ENCODE peak calls at places on chromosomes 16 and 17, in five cellular contexts. K is AG04449, A is H1, N is cardiac fibroblast, X is AG04450. L is an unnamed sample.

GRCh38 chr16:88749358-88749757 is 35.7 kb downstream of the PIEZO1 start:
- DNase-seq in K (no peak), A (no peak), X (no peak), N (no peak), L (no peak)

GRCh38 chr17:30939059-30939689 is 17.4 kb downstream of the ADAP2 start:
- DNase-seq in X (no peak), A (no peak), N (no peak), K (no peak), L (no peak)

GRCh38 chr16:4723071-4723767 is 10.9 kb downstream of the ANKS3 start:
- DNase-seq in A (no peak), N (no peak), X (no peak), K (no peak), L (no peak)

GRCh38 chr16:53821957-53822625 is 118.1 kb downstream of the FTO start:
- DNase-seq in X (peak), A (no peak), K (peak), N (peak), L (peak)

GRCh38 chr16:58756650-58757332 is 22.7 kb upstream of the GOT2 start:
- DNase-seq in A (no peak), N (no peak), K (no peak), X (no peak), L (no peak)

GRCh38 chr16:57801098-57801855 is 1.0 kb downstream of the KIFC3 start:
- DNase-seq in K (peak), X (peak), N (peak), A (no peak), L (peak)

GRCh38 chr16:87586201-87586782 is 16.0 kb upstream of the JPH3 start:
- DNase-seq in X (no peak), N (peak), A (no peak), K (no peak), L (no peak)

GRCh38 chr17:49518346-49519078 is 23.4 kb downstream of the NGFR start:
- DNase-seq in N (no peak), A (no peak), X (no peak), K (no peak), L (no peak)

GRCh38 chr17:79335456-79335855 is 260.8 kb downstream of the ENGASE start:
- DNase-seq in N (no peak), A (no peak), X (no peak), K (no peak), L (no peak)

GRCh38 chr17:49229805-49230600 is 584 bp downstream of the PHOSPHO1 start:
- DNase-seq in N (no peak), X (no peak), A (no peak), K (no peak), L (no peak)

GRCh38 chr16:58384437-58385055 is 7.7 kb upstream of the GINS3 start:
- DNase-seq in X (no peak), N (no peak), A (no peak), K (no peak), L (no peak)

GRCh38 chr16:82074019-82074558 is 39.0 kb downstream of the HSD17B2 start:
- DNase-seq in K (no peak), N (no peak), X (no peak), A (no peak), L (no peak)

GRCh38 chr17:82372591-82373452 is 1.3 kb downstream of the UTS2R start:
- DNase-seq in X (no peak), N (no peak), K (no peak), A (no peak), L (no peak)

GRCh38 chr16:48556913-48557351 is 53.0 kb downstream of the N4BP1 start:
- DNase-seq in K (peak), A (no peak), N (peak), X (peak), L (peak)

GRCh38 chr17:21235921-21236320 is 17.3 kb downstream of the NATD1 start:
- DNase-seq in N (no peak), X (no peak), K (no peak), A (no peak), L (no peak)

GRCh38 chr16:57728336-57729181 is 7.0 kb upstream of the KATNB1 start:
- DNase-seq in N (no peak), K (no peak), X (no peak), A (no peak), L (no peak)

GRCh38 chr17:33922971-33923370 is 332.1 kb upstream of the CCL2 start:
- DNase-seq in K (no peak), A (no peak), N (no peak), X (no peak), L (no peak)

GRCh38 chr17:66313995-66314659 is 11.7 kb downstream of the PRKCA start:
- DNase-seq in N (no peak), X (no peak), K (no peak), A (no peak), L (no peak)

GRCh38 chr17:10512856-10513255 is 5.5 kb downstream of the MYH1 start:
- DNase-seq in X (no peak), A (no peak), K (no peak), N (no peak), L (no peak)

GRCh38 chr17:62882284-62882683 is 74.2 kb upstream of the MARCHF10 start:
- DNase-seq in A (no peak), K (no peak), X (no peak), N (no peak), L (no peak)

GRCh38 chr17:69143683-69144231 is 2.1 kb upstream of the ABCA6 start:
- DNase-seq in A (no peak), K (no peak), N (no peak), X (no peak), L (no peak)

GRCh38 chr17:20206591-20206990 is 197.4 kb downstream of the SPECC1 start:
- DNase-seq in A (no peak), X (peak), K (no peak), N (peak), L (peak)

GRCh38 chr17:68349157-68349556 is 57.9 kb downstream of the ARSG start:
- DNase-seq in K (no peak), A (no peak), X (no peak), N (no peak), L (no peak)

GRCh38 chr17:57939797-57940196 is 15.4 kb downstream of the CUEDC1 start:
- DNase-seq in A (no peak), K (no peak), X (no peak), N (no peak), L (no peak)

DNA sequence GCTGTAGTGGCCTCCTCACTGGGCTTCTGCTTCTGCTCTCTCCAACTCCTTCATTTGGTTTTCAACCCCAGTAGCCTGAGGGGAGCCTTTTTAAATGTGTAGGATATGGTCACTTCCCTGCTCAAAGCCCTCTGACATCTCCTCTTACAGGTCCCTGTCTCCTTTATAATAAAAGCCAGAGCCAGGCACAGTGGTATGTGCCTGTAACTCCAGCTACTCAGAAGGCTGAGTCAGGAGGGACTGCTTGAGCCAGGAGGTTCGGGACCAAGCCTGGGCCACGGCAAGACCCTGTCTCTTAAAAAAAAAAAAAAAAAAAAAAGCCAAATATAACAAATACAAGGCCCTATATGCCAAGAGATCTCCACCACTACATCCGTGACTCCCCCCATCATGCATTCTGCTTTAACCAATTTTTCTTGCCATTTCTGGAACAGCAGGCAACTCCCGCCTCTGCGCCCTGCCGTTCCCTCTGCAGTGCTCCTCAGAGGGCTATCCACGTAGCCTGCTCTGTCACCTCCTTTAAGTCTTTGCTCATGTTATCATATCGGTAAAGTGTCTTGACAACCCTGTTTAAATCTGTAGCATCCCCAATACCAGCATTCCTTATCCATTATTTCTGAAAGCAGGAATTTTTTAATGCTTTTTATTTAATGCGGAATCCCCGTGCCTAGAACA is 9.4 kb downstream of the ZNF771 start:
- DNase-seq in N (no peak), K (no peak), X (no peak), A (no peak), L (no peak)
- H3K4me3 ChIP-seq in N (no peak), K (peak), X (no peak), A (peak), L (no peak)

GRCh38 chr16:67151431-67152097 is 766 bp upstream of the B3GNT9 start:
- DNase-seq in A (no peak), X (no peak), N (no peak), K (no peak), L (no peak)

GRCh38 chr16:67148656-67149275 is 2.0 kb downstream of the B3GNT9 start:
- DNase-seq in N (no peak), X (no peak), K (no peak), A (no peak), L (no peak)

GRCh38 chr16:67150833-67151396 is at the start of gene B3GNT9:
- DNase-seq in K (no peak), A (no peak), X (peak), N (peak), L (peak)

GRCh38 chr16:67149276-67150057 is 1.3 kb downstream of the B3GNT9 start:
- DNase-seq in X (no peak), K (no peak), A (no peak), N (no peak), L (no peak)

GRCh38 chr16:67150058-67150832 is 553 bp downstream of the B3GNT9 start:
- DNase-seq in K (no peak), X (no peak), N (peak), A (no peak), L (peak)
- TF ChIP-seq CTCF in K (peak), X (no peak), N (no peak), A (peak), L (no peak)

GRCh38 chr17:28986714-28987367 is 19.0 kb downstream of the SEZ6 start:
- DNase-seq in A (no peak), K (no peak), N (no peak), X (no peak), L (no peak)
- H3K4me3 ChIP-seq in A (no peak), K (no peak), N (no peak), X (no peak), L (no peak)

GRCh38 chr16:79770244-79771064 is 169.9 kb upstream of the MAF start:
- DNase-seq in A (peak), X (peak), K (peak), N (peak), L (peak)

GRCh38 chr16:79768594-79768993 is 168.1 kb upstream of the MAF start:
- DNase-seq in K (no peak), X (no peak), N (no peak), A (no peak), L (no peak)

GRCh38 chr16:79764415-79765149 is 164.0 kb upstream of the MAF start:
- DNase-seq in A (no peak), X (no peak), K (no peak), N (no peak), L (no peak)

GRCh38 chr16:79769320-79770243 is 169.0 kb upstream of the MAF start:
- DNase-seq in N (no peak), A (no peak), K (no peak), X (no peak), L (no peak)

DNA sequence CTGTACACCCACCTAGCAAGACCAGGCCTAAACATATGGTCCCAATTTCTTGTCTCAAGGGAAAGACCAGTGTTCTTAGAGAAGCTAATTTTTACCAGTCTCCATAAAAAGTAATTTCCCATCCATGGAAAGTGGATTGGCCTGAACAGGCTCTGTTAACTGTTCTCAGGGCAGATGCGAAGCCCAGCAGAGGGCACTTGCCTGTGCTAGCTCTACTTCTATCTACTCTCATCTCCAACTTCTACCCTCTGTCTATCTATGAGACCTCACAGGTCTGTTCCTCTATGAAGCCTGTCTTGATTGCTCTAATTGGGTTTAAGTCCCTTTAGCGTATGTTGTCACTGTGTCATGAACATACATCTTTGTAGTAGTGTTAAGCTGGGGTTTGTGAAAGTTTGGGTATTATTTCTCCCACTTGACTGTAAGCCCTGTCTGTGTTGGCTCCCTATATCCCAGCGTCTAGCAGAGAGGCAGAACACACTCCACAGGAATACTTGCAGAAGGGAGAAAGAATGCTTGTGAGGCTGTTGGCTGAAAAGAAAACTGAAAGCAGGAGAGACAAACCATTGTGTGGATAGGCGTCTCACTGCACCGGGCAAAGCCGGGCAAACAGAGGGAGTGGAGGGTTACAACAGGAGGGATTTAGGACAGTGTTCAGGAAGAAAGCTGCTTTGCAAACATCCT is 167.2 kb upstream of the MAF start:
- DNase-seq in N (peak), A (no peak), K (no peak), X (no peak), L (peak)
- TF ChIP-seq CTCF in N (peak), A (peak), K (peak), X (peak), L (no peak)

GRCh38 chr17:41915020-41915419 is 3.7 kb downstream of the ACLY start:
- DNase-seq in K (no peak), N (no peak), A (no peak), X (no peak), L (no peak)
- H3K4me3 ChIP-seq in K (no peak), N (no peak), A (peak), X (no peak), L (peak)

DNA sequence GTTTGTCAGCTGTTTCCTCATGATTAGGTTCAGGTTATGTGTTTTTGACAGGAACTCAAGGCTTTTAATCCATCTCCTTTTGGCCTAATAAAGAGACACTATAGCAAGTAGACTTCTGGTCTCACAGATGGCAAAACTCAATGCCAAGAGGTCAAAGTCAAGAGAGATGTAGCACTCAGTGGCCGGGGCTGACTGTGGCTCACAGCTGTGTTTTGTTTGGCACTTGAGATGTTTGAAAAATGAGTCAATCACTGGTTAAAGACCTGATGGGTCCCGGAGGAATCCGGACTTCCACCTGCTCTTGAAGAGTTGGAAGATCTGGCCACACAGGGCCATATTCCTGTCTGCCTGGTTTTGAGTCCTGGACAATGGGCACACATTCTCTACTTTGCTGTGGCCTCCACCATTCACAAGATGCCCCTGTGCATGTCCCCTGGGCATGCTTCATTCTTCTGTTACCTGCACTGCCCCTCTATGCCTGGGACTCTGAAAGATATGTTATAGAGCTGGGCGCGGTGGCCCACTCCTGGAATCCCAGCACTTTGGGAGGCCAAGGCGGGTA is 210.3 kb downstream of the SNX29 start:
- DNase-seq in K (no peak), N (no peak), X (no peak), A (no peak), L (peak)
- TF ChIP-seq CTCF in K (no peak), N (no peak), X (no peak), A (no peak), L (no peak)